ENCODE peak calls at places on chromosomes 4 and X, in five cellular contexts. X is suprapubic skin, U is HCT116, P is transverse colon, D is ovary. K is an unnamed sample.

GRCh38 chrX:39950035-39950688 is 147.6 kb downstream of the BCOR start:
- DNase-seq in X (no peak), U (no peak), P (no peak), D (no peak), K (no peak)

GRCh38 chrX:115410731-115411435 is 121.4 kb downstream of the LUZP4 start:
- DNase-seq in X (no peak), U (no peak), P (no peak), D (no peak), K (no peak)

GRCh38 chrX:80578518-80579105 is 158.4 kb downstream of the TENT5D start:
- DNase-seq in X (no peak), U (peak; percentile 10), P (no peak), D (no peak), K (no peak)

GRCh38 chrX:149652232-149652981 is 20.8 kb upstream of the TMEM185A start:
- DNase-seq in X (no peak), U (no peak), P (no peak), D (no peak), K (no peak)

GRCh38 chrX:154349359-154349935 is 25.0 kb downstream of the FLNA start:
- DNase-seq in X (no peak), U (no peak), P (peak; percentile 11), D (peak; percentile 41), K (no peak)

GRCh38 chr4:24973471-24974251 is 57.1 kb downstream of the LGI2 start:
- DNase-seq in X (no peak), U (no peak), P (peak; percentile 44), D (no peak), K (peak; percentile 39)

GRCh38 chrX:109352121-109352556 is 129.7 kb downstream of the GUCY2F start:
- DNase-seq in X (no peak), U (no peak), P (no peak), D (peak; percentile 27), K (peak; percentile 24)

GRCh38 chr4:96649536-96649935 is 809.6 kb downstream of the PDHA2 start:
- DNase-seq in X (no peak), U (peak; percentile 76), P (no peak), D (no peak), K (no peak)

GRCh38 chr4:2796261-2797187 is 3.6 kb downstream of the SH3BP2 start:
- DNase-seq in X (peak; percentile 78), U (no peak), P (peak; percentile 84), D (peak; percentile 43), K (peak; percentile 91)

GRCh38 chrX:153510383-153510782 is 7.1 kb upstream of the ATP2B3 start:
- DNase-seq in X (no peak), U (no peak), P (no peak), D (no peak), K (no peak)

GRCh38 chr4:73911746-73912145 is 42.6 kb downstream of the CXCL1 start:
- DNase-seq in X (no peak), U (no peak), P (no peak), D (no peak), K (no peak)

GRCh38 chrX:51837926-51838325 is 55.5 kb upstream of the MAGED1 start:
- DNase-seq in X (peak; percentile 77), U (no peak), P (peak; percentile 60), D (peak; percentile 77), K (peak; percentile 24)

GRCh38 chr4:11428161-11428700 is 463 bp downstream of the HS3ST1 start:
- DNase-seq in X (no peak), U (no peak), P (no peak), D (no peak), K (no peak)

GRCh38 chr4:6912412-6912811 is 2.8 kb downstream of the TBC1D14 start:
- DNase-seq in X (no peak), U (no peak), P (no peak), D (no peak), K (no peak)

GRCh38 chr4:6915041-6916005 is 5.7 kb downstream of the TBC1D14 start:
- DNase-seq in X (no peak), U (no peak), P (no peak), D (no peak), K (no peak)

GRCh38 chr4:6914448-6914847 is 4.8 kb downstream of the TBC1D14 start:
- DNase-seq in X (no peak), U (no peak), P (no peak), D (no peak), K (no peak)

GRCh38 chr4:6910960-6911874 is 1.6 kb downstream of the TBC1D14 start:
- DNase-seq in X (no peak), U (no peak), P (no peak), D (no peak), K (no peak)

GRCh38 chr4:6913350-6913749 is 3.7 kb downstream of the TBC1D14 start:
- DNase-seq in X (no peak), U (no peak), P (no peak), D (no peak), K (no peak)
- H3K4me1 ChIP-seq in X (peaks cover 50% of the 10 kb centered on the region), U (peaks cover 35% of the 10 kb centered on the region), P (peaks cover 79% of the 10 kb centered on the region), D (peaks cover 27% of the 10 kb centered on the region), K (peaks cover 42% of the 10 kb centered on the region)

DNA sequence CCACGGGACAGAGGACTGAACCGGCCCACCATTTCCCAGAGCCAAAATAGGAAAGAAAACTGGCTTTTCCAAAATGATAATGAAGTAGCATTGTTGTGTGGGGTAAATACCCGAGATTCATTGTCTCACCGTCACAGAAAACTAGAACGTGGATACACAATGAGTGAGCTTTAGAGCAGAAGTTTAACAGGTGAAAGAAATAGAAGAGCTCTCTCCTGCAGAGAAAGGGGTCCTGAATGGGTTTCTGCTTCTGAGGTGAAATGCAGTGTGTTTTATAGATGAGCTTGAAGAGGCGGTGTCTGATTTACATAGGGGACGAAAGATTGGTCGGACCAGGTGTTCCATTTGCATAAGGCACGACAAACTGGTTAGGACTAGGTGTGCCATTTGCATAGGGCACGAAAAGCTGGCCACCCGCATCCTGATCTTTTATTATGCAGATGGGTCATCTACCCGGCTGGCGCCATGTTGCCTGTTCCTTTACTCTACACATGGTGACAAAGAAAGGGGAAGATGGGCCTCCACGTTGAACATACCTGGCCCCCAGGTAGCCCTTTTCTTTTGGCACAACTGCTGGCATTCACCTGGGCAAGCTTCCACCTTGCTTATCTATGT is 118.1 kb downstream of the ATXN3L start:
- DNase-seq in X (no peak), U (no peak), P (no peak), D (no peak), K (peak; percentile 25)
- TF ChIP-seq POLR2A in X (no peak), U (no peak), P (no peak), D (no peak), K (peak; percentile 24)

GRCh38 chrX:100649550-100650356 is 5.8 kb downstream of the SRPX2 start:
- DNase-seq in X (peak; percentile 78), U (no peak), P (peak; percentile 75), D (peak; percentile 60), K (peak; percentile 38)

GRCh38 chrX:100648601-100649417 is 4.8 kb downstream of the SRPX2 start:
- DNase-seq in X (no peak), U (no peak), P (peak; percentile 20), D (peak; percentile 36), K (no peak)

GRCh38 chrX:100645106-100645505 is 1.1 kb downstream of the SRPX2 start:
- DNase-seq in X (no peak), U (no peak), P (no peak), D (no peak), K (no peak)

GRCh38 chrX:100647095-100647494 is 3.1 kb downstream of the SRPX2 start:
- DNase-seq in X (no peak), U (no peak), P (no peak), D (no peak), K (no peak)

DNA sequence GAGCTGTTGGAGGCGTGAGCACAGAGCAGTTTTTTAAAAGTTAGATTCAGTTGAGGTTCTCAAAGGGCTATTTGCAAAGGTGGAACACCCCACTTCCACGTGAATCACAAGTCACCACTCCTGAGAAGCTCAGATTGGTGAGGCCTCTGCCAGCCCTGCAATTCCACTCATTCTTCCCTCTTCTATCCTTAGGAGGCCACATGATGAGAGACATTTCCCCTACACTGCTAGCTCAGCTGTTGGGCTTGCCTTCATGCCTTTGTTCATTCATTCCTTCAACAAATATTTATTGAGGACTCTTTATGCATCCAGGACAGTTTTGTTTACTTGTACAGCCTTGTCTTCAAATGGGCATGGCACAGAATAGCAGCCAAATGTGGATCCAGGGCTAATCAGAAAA is 3.7 kb downstream of the SRPX2 start:
- DNase-seq in X (no peak), U (no peak), P (no peak), D (no peak), K (no peak)
- H3K4me1 ChIP-seq in X (peaks cover 21% of the 10 kb centered on the region), U (peaks cover 18% of the 10 kb centered on the region), P (peaks cover 38% of the 10 kb centered on the region), D (peaks cover 14% of the 10 kb centered on the region), K (peaks cover 4% of the 10 kb centered on the region)

GRCh38 chr4:155903453-155903852 is at the start of gene TDO2:
- DNase-seq in X (no peak), U (no peak), P (no peak), D (no peak), K (no peak)

GRCh38 chr4:155900402-155900801 is 3.1 kb upstream of the TDO2 start:
- DNase-seq in X (no peak), U (no peak), P (no peak), D (no peak), K (no peak)

DNA sequence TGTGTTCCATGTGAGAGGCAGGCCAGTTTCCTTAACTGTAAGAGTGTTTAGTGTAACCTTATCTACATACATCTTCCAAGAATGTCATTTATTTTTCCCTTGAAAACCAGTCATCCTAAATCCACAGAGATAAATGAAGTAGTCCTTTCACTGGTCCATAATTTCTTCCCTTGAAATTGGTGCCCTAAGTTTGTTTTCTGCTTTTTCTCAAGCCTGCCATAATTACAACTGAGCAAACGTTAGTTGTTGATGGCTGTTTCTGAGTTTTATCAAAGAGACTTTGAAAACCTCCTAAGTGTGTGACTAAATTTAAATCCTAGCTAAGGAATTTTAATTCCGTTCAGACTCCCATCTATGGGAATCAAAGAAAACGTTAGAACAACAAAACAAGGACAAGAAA is 3.6 kb upstream of the TDO2 start:
- DNase-seq in X (no peak), U (no peak), P (no peak), D (no peak), K (no peak)
- TF ChIP-seq POLR2A in X (no peak), U (no peak), P (no peak), D (no peak), K (no peak)

GRCh38 chrX:133685806-133686205 is 270.5 kb upstream of the GPC4 start:
- DNase-seq in X (no peak), U (no peak), P (no peak), D (no peak), K (no peak)
- H3K4me1 ChIP-seq in X (no peaks in the 10 kb centered on the region), U (no peaks in the 10 kb centered on the region), P (no peaks in the 10 kb centered on the region), D (no peaks in the 10 kb centered on the region), K (no peaks in the 10 kb centered on the region)

GRCh38 chr4:6179362-6179761 is 21.0 kb downstream of the JAKMIP1 start:
- DNase-seq in X (no peak), U (no peak), P (peak; percentile 13), D (no peak), K (no peak)

GRCh38 chr4:6178757-6179156 is 21.6 kb downstream of the JAKMIP1 start:
- DNase-seq in X (no peak), U (no peak), P (no peak), D (no peak), K (no peak)

GRCh38 chr4:6182390-6183280 is 17.7 kb downstream of the JAKMIP1 start:
- DNase-seq in X (no peak), U (no peak), P (no peak), D (no peak), K (no peak)

GRCh38 chr4:6183740-6184139 is 16.6 kb downstream of the JAKMIP1 start:
- DNase-seq in X (no peak), U (no peak), P (no peak), D (no peak), K (no peak)

GRCh38 chr4:6180841-6181631 is 19.3 kb downstream of the JAKMIP1 start:
- DNase-seq in X (no peak), U (no peak), P (no peak), D (no peak), K (peak; percentile 12)
- TF ChIP-seq POLR2A in X (no peak), U (no peak), P (no peak), D (no peak), K (no peak)

K was measured in body of pancreas.